ENCODE peak calls at places on chromosomes 6 and 20, in nine cellular contexts. One of them, this sample, is unnamed.

GRCh38 chr6:113103618-113104390 is 753.3 kb upstream of the MARCKS start:
- DNase-seq in mucosa of gallbladder: no peak
- DNase-seq in left kidney: peak
- DNase-seq in SK-N-SH: no peak
- DNase-seq in sigmoid colon: no peak
- DNase-seq in HL-60: no peak
- DNase-seq in germinal center: no peak
- DNase-seq in NCI-H2029 treated with DMSO at 0.1 percent for 48 hours: no peak
- DNase-seq in HFF-Myc: peak
- DNase-seq in this sample: peak

GRCh38 chr6:141218583-141218982 is 914.1 kb upstream of the GJE1 start:
- DNase-seq in mucosa of gallbladder: no peak
- DNase-seq in left kidney: no peak
- DNase-seq in SK-N-SH: no peak
- DNase-seq in sigmoid colon: no peak
- DNase-seq in HL-60: no peak
- DNase-seq in germinal center: no peak
- DNase-seq in NCI-H2029 treated with DMSO at 0.1 percent for 48 hours: no peak
- DNase-seq in HFF-Myc: no peak
- DNase-seq in this sample: no peak

GRCh38 chr20:3276400-3277015 is 37.5 kb upstream of the SLC4A11 start:
- DNase-seq in mucosa of gallbladder: no peak
- DNase-seq in left kidney: peak
- DNase-seq in SK-N-SH: no peak
- DNase-seq in sigmoid colon: no peak
- DNase-seq in HL-60: peak
- DNase-seq in germinal center: no peak
- DNase-seq in NCI-H2029 treated with DMSO at 0.1 percent for 48 hours: peak
- DNase-seq in HFF-Myc: peak
- DNase-seq in this sample: peak

GRCh38 chr6:156794963-156795362 is 17.8 kb downstream of the ARID1B start:
- DNase-seq in mucosa of gallbladder: no peak
- DNase-seq in left kidney: peak
- DNase-seq in SK-N-SH: no peak
- DNase-seq in sigmoid colon: no peak
- DNase-seq in HL-60: no peak
- DNase-seq in germinal center: peak
- DNase-seq in NCI-H2029 treated with DMSO at 0.1 percent for 48 hours: no peak
- DNase-seq in HFF-Myc: no peak
- DNase-seq in this sample: no peak

GRCh38 chr6:167815296-167815980 is 11.3 kb upstream of the AFDN start:
- DNase-seq in mucosa of gallbladder: no peak
- DNase-seq in left kidney: peak
- DNase-seq in SK-N-SH: no peak
- DNase-seq in sigmoid colon: no peak
- DNase-seq in HL-60: no peak
- DNase-seq in germinal center: no peak
- DNase-seq in NCI-H2029 treated with DMSO at 0.1 percent for 48 hours: no peak
- DNase-seq in HFF-Myc: no peak
- DNase-seq in this sample: no peak

GRCh38 chr20:14928083-14928482 is 590.7 kb upstream of the FLRT3 start:
- DNase-seq in mucosa of gallbladder: no peak
- DNase-seq in left kidney: no peak
- DNase-seq in SK-N-SH: no peak
- DNase-seq in sigmoid colon: no peak
- DNase-seq in HL-60: no peak
- DNase-seq in germinal center: no peak
- DNase-seq in NCI-H2029 treated with DMSO at 0.1 percent for 48 hours: peak
- DNase-seq in HFF-Myc: no peak
- DNase-seq in this sample: peak

GRCh38 chr6:6790891-6791290 is 202.4 kb downstream of the LY86 start:
- DNase-seq in mucosa of gallbladder: no peak
- DNase-seq in left kidney: peak
- DNase-seq in SK-N-SH: no peak
- DNase-seq in sigmoid colon: no peak
- DNase-seq in HL-60: no peak
- DNase-seq in germinal center: no peak
- DNase-seq in NCI-H2029 treated with DMSO at 0.1 percent for 48 hours: no peak
- DNase-seq in HFF-Myc: no peak
- DNase-seq in this sample: peak

GRCh38 chr6:55925292-55925691 is 49.9 kb upstream of the BMP5 start:
- DNase-seq in mucosa of gallbladder: no peak
- DNase-seq in left kidney: no peak
- DNase-seq in SK-N-SH: no peak
- DNase-seq in sigmoid colon: no peak
- DNase-seq in HL-60: no peak
- DNase-seq in germinal center: no peak
- DNase-seq in NCI-H2029 treated with DMSO at 0.1 percent for 48 hours: no peak
- DNase-seq in HFF-Myc: no peak
- DNase-seq in this sample: peak

GRCh38 chr6:45423901-45424627 is 46.3 kb upstream of the SUPT3H start:
- DNase-seq in mucosa of gallbladder: no peak
- DNase-seq in left kidney: peak
- DNase-seq in SK-N-SH: peak
- DNase-seq in sigmoid colon: peak
- DNase-seq in HL-60: peak
- DNase-seq in germinal center: peak
- DNase-seq in NCI-H2029 treated with DMSO at 0.1 percent for 48 hours: no peak
- DNase-seq in HFF-Myc: no peak
- DNase-seq in this sample: no peak

GRCh38 chr6:168988801-168989200 is 264.8 kb downstream of the THBS2 start:
- DNase-seq in mucosa of gallbladder: no peak
- DNase-seq in left kidney: no peak
- DNase-seq in SK-N-SH: no peak
- DNase-seq in sigmoid colon: peak
- DNase-seq in HL-60: no peak
- DNase-seq in germinal center: no peak
- DNase-seq in NCI-H2029 treated with DMSO at 0.1 percent for 48 hours: no peak
- DNase-seq in HFF-Myc: no peak
- DNase-seq in this sample: no peak

GRCh38 chr6:110337481-110337880 is 20.7 kb downstream of the METTL24 start:
- DNase-seq in mucosa of gallbladder: no peak
- DNase-seq in left kidney: no peak
- DNase-seq in SK-N-SH: no peak
- DNase-seq in sigmoid colon: no peak
- DNase-seq in HL-60: no peak
- DNase-seq in germinal center: no peak
- DNase-seq in NCI-H2029 treated with DMSO at 0.1 percent for 48 hours: no peak
- DNase-seq in HFF-Myc: no peak
- DNase-seq in this sample: peak

GRCh38 chr6:127118505-127119360 is at the start of gene RSPO3:
- DNase-seq in mucosa of gallbladder: no peak
- DNase-seq in left kidney: peak
- DNase-seq in SK-N-SH: peak
- DNase-seq in sigmoid colon: peak
- DNase-seq in HL-60: peak
- DNase-seq in germinal center: no peak
- DNase-seq in NCI-H2029 treated with DMSO at 0.1 percent for 48 hours: peak
- DNase-seq in HFF-Myc: no peak
- DNase-seq in this sample: peak

GRCh38 chr20:884983-885952 is 30.9 kb downstream of the ANGPT4 start:
- DNase-seq in mucosa of gallbladder: peak
- DNase-seq in left kidney: peak
- DNase-seq in SK-N-SH: no peak
- DNase-seq in sigmoid colon: no peak
- DNase-seq in HL-60: peak
- DNase-seq in germinal center: no peak
- DNase-seq in NCI-H2029 treated with DMSO at 0.1 percent for 48 hours: no peak
- DNase-seq in HFF-Myc: no peak
- DNase-seq in this sample: peak

GRCh38 chr6:150702675-150703074 is 103.0 kb downstream of the PLEKHG1 start:
- DNase-seq in mucosa of gallbladder: no peak
- DNase-seq in left kidney: no peak
- DNase-seq in SK-N-SH: no peak
- DNase-seq in sigmoid colon: no peak
- DNase-seq in HL-60: peak
- DNase-seq in germinal center: no peak
- DNase-seq in NCI-H2029 treated with DMSO at 0.1 percent for 48 hours: no peak
- DNase-seq in HFF-Myc: no peak
- DNase-seq in this sample: no peak

GRCh38 chr6:9250852-9251251 is 815.5 kb upstream of the SLC35B3 start:
- DNase-seq in mucosa of gallbladder: peak
- DNase-seq in left kidney: peak
- DNase-seq in SK-N-SH: peak
- DNase-seq in sigmoid colon: no peak
- DNase-seq in HL-60: no peak
- DNase-seq in germinal center: no peak
- DNase-seq in NCI-H2029 treated with DMSO at 0.1 percent for 48 hours: peak
- DNase-seq in HFF-Myc: peak
- DNase-seq in this sample: peak

GRCh38 chr6:169933839-169934698 is 182.6 kb downstream of the ERMARD start:
- DNase-seq in mucosa of gallbladder: peak
- DNase-seq in left kidney: no peak
- DNase-seq in SK-N-SH: peak
- DNase-seq in sigmoid colon: peak
- DNase-seq in HL-60: no peak
- DNase-seq in germinal center: no peak
- DNase-seq in NCI-H2029 treated with DMSO at 0.1 percent for 48 hours: no peak
- DNase-seq in HFF-Myc: no peak
- DNase-seq in this sample: no peak

GRCh38 chr6:74742793-74743508 is 462.9 kb downstream of the COL12A1 start:
- DNase-seq in mucosa of gallbladder: no peak
- DNase-seq in left kidney: no peak
- DNase-seq in SK-N-SH: no peak
- DNase-seq in sigmoid colon: no peak
- DNase-seq in HL-60: no peak
- DNase-seq in germinal center: no peak
- DNase-seq in NCI-H2029 treated with DMSO at 0.1 percent for 48 hours: no peak
- DNase-seq in HFF-Myc: no peak
- DNase-seq in this sample: peak

GRCh38 chr20:55058938-55059337 is 583.5 kb downstream of the DOK5 start:
- DNase-seq in mucosa of gallbladder: no peak
- DNase-seq in left kidney: no peak
- DNase-seq in SK-N-SH: no peak
- DNase-seq in sigmoid colon: no peak
- DNase-seq in HL-60: no peak
- DNase-seq in germinal center: no peak
- DNase-seq in NCI-H2029 treated with DMSO at 0.1 percent for 48 hours: no peak
- DNase-seq in HFF-Myc: no peak
- DNase-seq in this sample: no peak

GRCh38 chr6:4610256-4610655 is 165.9 kb upstream of the CDYL start:
- DNase-seq in mucosa of gallbladder: peak
- DNase-seq in left kidney: peak
- DNase-seq in SK-N-SH: no peak
- DNase-seq in sigmoid colon: peak
- DNase-seq in HL-60: no peak
- DNase-seq in germinal center: no peak
- DNase-seq in NCI-H2029 treated with DMSO at 0.1 percent for 48 hours: no peak
- DNase-seq in HFF-Myc: no peak
- DNase-seq in this sample: no peak

This sample was measured in bronchial epithelial cell.